ENCODE peak calls at places on chromosomes 11 and 22, in eight cellular contexts. Q is cardiac muscle cell, Y is glutamatergic neuron, L is body of pancreas, G is MCF 10A, I is AG10803, J is BJ, O is neural crest cell. R is an unnamed sample.

GRCh38 chr11:80702264-80702663 is 1261.4 kb upstream of the TENM4 start:
- DNase-seq in Q (no peak), Y (no peak), L (no peak), G (peak; percentile 27), I (no peak), J (no peak), O (no peak), R (no peak)

GRCh38 chr11:60905551-60906113 is 753 bp downstream of the PRPF19 start:
- DNase-seq in Q (no peak), Y (no peak), L (peak; percentile 43), G (peak; percentile 80), I (peak; percentile 18), J (no peak), O (no peak), R (no peak)

GRCh38 chr11:16812274-16812673 is 73.8 kb downstream of the C11orf58 start:
- DNase-seq in Q (no peak), Y (no peak), L (no peak), G (no peak), I (no peak), J (no peak), O (no peak), R (no peak)

GRCh38 chr11:13962562-13963168 is at the start of gene SPON1:
- DNase-seq in Q (peak; percentile 81), Y (peak; percentile 77), L (peak; percentile 56), G (no peak), I (no peak), J (no peak), O (peak; percentile 59), R (no peak)

GRCh38 chr11:90491466-90491865 is 268.6 kb upstream of the CHORDC1 start:
- DNase-seq in Q (no peak), Y (no peak), L (no peak), G (no peak), I (no peak), J (no peak), O (no peak), R (no peak)

GRCh38 chr11:35380603-35381002 is 38.8 kb downstream of the SLC1A2 start:
- DNase-seq in Q (peak; percentile 55), Y (no peak), L (no peak), G (no peak), I (no peak), J (no peak), O (no peak), R (no peak)

GRCh38 chr11:79466411-79466810 is 25.6 kb upstream of the TENM4 start:
- DNase-seq in Q (no peak), Y (no peak), L (no peak), G (peak; percentile 18), I (peak; percentile 58), J (no peak), O (no peak), R (peak; percentile 11)

GRCh38 chr11:110362916-110363574 is 66.6 kb upstream of the RDX start:
- DNase-seq in Q (peak; percentile 28), Y (peak; percentile 62), L (peak; percentile 74), G (peak; percentile 32), I (no peak), J (no peak), O (peak; percentile 55), R (no peak)

GRCh38 chr11:63920126-63920869 is 3.3 kb upstream of the RCOR2 start:
- DNase-seq in Q (peak; percentile 80), Y (peak; percentile 81), L (peak; percentile 82), G (no peak), I (peak; percentile 37), J (no peak), O (peak; percentile 24), R (no peak)

GRCh38 chr22:38758276-38758945 is 2.6 kb upstream of the SUN2 start:
- DNase-seq in Q (no peak), Y (peak; percentile 77), L (no peak), G (no peak), I (no peak), J (no peak), O (no peak), R (no peak)

GRCh38 chr22:38202437-38203089 is 769 bp downstream of the MAFF start:
- DNase-seq in Q (peak; percentile 78), Y (peak; percentile 71), L (peak; percentile 92), G (peak; percentile 81), I (peak; percentile 90), J (no peak), O (peak; percentile 53), R (peak; percentile 74)

GRCh38 chr11:97007283-97007682 is 617.5 kb downstream of the JRKL start:
- DNase-seq in Q (peak; percentile 28), Y (no peak), L (no peak), G (no peak), I (no peak), J (no peak), O (no peak), R (no peak)

GRCh38 chr11:28838741-28839140 is 730.6 kb downstream of the METTL15 start:
- DNase-seq in Q (no peak), Y (no peak), L (no peak), G (peak; percentile 24), I (peak; percentile 65), J (peak; percentile 47), O (no peak), R (no peak)

GRCh38 chr11:17722000-17722643 is 2.8 kb downstream of the MYOD1 start:
- DNase-seq in Q (no peak), Y (no peak), L (peak; percentile 22), G (peak; percentile 27), I (no peak), J (no peak), O (no peak), R (no peak)

GRCh38 chr11:27694992-27695391 is 5.3 kb downstream of the BDNF start:
- DNase-seq in Q (no peak), Y (no peak), L (no peak), G (no peak), I (peak; percentile 55), J (no peak), O (no peak), R (no peak)
- TF ChIP-seq CTCF in Q (peak; percentile 47), Y (no peak), L (no peak), G (peak; percentile 36), I (peak; percentile 54), J (peak; percentile 14), O (peak; percentile 67), R (peak; percentile 39)

GRCh38 chr11:65617990-65618751 is 2.6 kb downstream of the PCNX3 start:
- DNase-seq in Q (no peak), Y (no peak), L (no peak), G (no peak), I (no peak), J (no peak), O (no peak), R (no peak)

GRCh38 chr11:65618763-65619162 is 3.2 kb downstream of the PCNX3 start:
- DNase-seq in Q (no peak), Y (no peak), L (no peak), G (no peak), I (no peak), J (no peak), O (no peak), R (no peak)

GRCh38 chr11:65616575-65617001 is 1.0 kb downstream of the PCNX3 start:
- DNase-seq in Q (no peak), Y (no peak), L (no peak), G (no peak), I (no peak), J (no peak), O (no peak), R (no peak)

GRCh38 chr11:65615950-65616574 is 486 bp downstream of the PCNX3 start:
- DNase-seq in Q (peak; percentile 58), Y (peak; percentile 53), L (peak; percentile 34), G (no peak), I (no peak), J (no peak), O (no peak), R (no peak)

DNA sequence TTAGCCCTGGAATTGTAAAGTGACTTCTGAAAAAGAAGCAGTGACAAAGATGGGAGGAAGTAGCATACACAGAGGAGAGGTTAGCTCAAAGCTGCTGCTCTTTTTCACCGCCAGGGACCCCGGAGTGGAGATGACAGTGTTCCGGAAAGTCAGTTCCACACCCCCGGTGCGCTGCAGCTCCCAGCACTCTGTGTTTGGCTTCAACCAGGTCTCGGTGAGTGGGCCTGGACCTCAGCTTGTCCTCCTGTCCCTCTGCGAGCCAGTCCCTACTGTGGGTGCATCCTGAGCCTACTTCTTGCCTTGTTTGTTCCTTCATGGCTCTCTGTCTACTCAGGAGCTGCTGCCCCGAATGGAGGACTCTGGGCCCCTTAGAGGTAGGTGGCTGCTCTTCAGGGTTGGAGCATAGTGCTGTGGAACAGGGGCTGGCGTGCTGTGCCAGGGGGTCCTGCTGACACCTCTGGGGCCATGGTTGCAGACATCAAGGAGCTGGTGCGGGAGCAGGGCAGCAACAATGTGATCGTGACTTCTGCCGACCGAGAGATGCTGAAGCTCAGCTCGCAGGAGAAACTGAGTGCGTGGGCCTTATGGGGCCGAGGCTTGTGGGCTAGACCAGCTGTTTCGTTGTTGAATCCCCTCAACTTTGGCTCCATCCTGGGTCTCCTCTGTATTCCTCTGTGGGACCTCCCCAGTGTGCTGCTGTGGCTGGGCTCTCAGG is 1.7 kb downstream of the PCNX3 start:
- DNase-seq in Q (no peak), Y (no peak), L (no peak), G (no peak), I (no peak), J (no peak), O (no peak), R (no peak)
- TF ChIP-seq CTCF in Q (no peak), Y (no peak), L (no peak), G (no peak), I (no peak), J (no peak), O (no peak), R (no peak)

GRCh38 chr22:21947040-21948014 is 5.3 kb downstream of the PPM1F start:
- DNase-seq in Q (peak; percentile 66), Y (no peak), L (no peak), G (no peak), I (peak; percentile 55), J (no peak), O (no peak), R (no peak)
- TF ChIP-seq CTCF in Q (peak; percentile 68), Y (peak; percentile 42), L (no peak), G (peak; percentile 21), I (peak; percentile 68), J (peak; percentile 75), O (peak; percentile 61), R (peak; percentile 57)

GRCh38 chr11:67043572-67044329 is 12.9 kb upstream of the RHOD start:
- DNase-seq in Q (no peak), Y (no peak), L (no peak), G (no peak), I (no peak), J (no peak), O (no peak), R (no peak)

GRCh38 chr11:67041602-67042001 is 15.0 kb upstream of the RHOD start:
- DNase-seq in Q (no peak), Y (no peak), L (no peak), G (no peak), I (no peak), J (no peak), O (no peak), R (no peak)

GRCh38 chr11:67044496-67044895 is 12.2 kb upstream of the RHOD start:
- DNase-seq in Q (no peak), Y (no peak), L (no peak), G (no peak), I (no peak), J (no peak), O (no peak), R (no peak)

GRCh38 chr11:67048515-67048914 is 8.1 kb upstream of the RHOD start:
- DNase-seq in Q (no peak), Y (no peak), L (no peak), G (no peak), I (peak; percentile 74), J (no peak), O (no peak), R (no peak)

DNA sequence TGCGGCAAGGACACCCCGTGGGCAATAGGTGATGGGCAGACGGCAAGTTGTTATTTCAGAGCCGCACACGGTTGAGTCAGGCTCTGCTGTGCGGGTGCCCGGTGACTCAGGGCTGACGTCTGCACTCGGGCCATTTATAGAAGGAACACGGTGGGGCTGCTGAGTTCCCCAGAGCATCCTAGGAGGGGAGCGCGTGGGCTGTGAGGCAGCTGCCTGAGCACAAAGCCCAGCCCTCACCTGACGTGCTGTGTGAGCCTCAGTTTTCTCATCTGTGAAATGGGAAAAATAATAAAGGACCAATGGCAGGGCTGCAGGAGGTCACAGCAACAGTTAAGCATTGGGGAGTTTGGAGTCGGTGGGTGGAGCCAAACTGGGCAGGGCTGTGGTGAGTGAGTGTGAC is 11.3 kb upstream of the RHOD start:
- DNase-seq in Q (no peak), Y (no peak), L (no peak), G (peak; percentile 92), I (peak; percentile 62), J (peak; percentile 45), O (no peak), R (peak; percentile 54)
- TF ChIP-seq CTCF in Q (no peak), Y (no peak), L (no peak), G (no peak), I (no peak), J (no peak), O (no peak), R (peak; percentile 10)